ENCODE peak calls at places on chromosomes 3 and 15, in five cellular contexts. One of them, this sample, is unnamed.

GRCh38 chr3:180881065-180881801 is 31.2 kb upstream of the FXR1 start:
- DNase-seq in ovary: no peak
- DNase-seq in lower leg skin: no peak
- DNase-seq in sigmoid colon: no peak
- DNase-seq in lower lobe of right lung: no peak
- DNase-seq in this sample: no peak

GRCh38 chr3:50607271-50608091 is 4.1 kb downstream of the CISH start:
- DNase-seq in ovary: peak
- DNase-seq in lower leg skin: no peak
- DNase-seq in sigmoid colon: no peak
- DNase-seq in lower lobe of right lung: peak
- DNase-seq in this sample: no peak

GRCh38 chr3:87997298-87997697 is 61.5 kb downstream of the CGGBP1 start:
- DNase-seq in ovary: no peak
- DNase-seq in lower leg skin: no peak
- DNase-seq in sigmoid colon: no peak
- DNase-seq in lower lobe of right lung: peak
- DNase-seq in this sample: peak

GRCh38 chr3:144586382-144586781 is 614.8 kb downstream of the DIPK2A start:
- DNase-seq in ovary: no peak
- DNase-seq in lower leg skin: no peak
- DNase-seq in sigmoid colon: no peak
- DNase-seq in lower lobe of right lung: no peak
- DNase-seq in this sample: no peak

GRCh38 chr3:17845026-17845425 is 102.6 kb upstream of the TBC1D5 start:
- DNase-seq in ovary: no peak
- DNase-seq in lower leg skin: no peak
- DNase-seq in sigmoid colon: no peak
- DNase-seq in lower lobe of right lung: no peak
- DNase-seq in this sample: no peak

GRCh38 chr3:159832024-159832423 is 156.6 kb upstream of the IL12A start:
- DNase-seq in ovary: no peak
- DNase-seq in lower leg skin: no peak
- DNase-seq in sigmoid colon: no peak
- DNase-seq in lower lobe of right lung: no peak
- DNase-seq in this sample: peak

GRCh38 chr3:191068946-191069813 is 129.9 kb upstream of the OSTN start:
- DNase-seq in ovary: no peak
- DNase-seq in lower leg skin: no peak
- DNase-seq in sigmoid colon: no peak
- DNase-seq in lower lobe of right lung: no peak
- DNase-seq in this sample: no peak

GRCh38 chr15:99706557-99707303 is 26.5 kb downstream of the LYSMD4 start:
- DNase-seq in ovary: no peak
- DNase-seq in lower leg skin: no peak
- DNase-seq in sigmoid colon: no peak
- DNase-seq in lower lobe of right lung: no peak
- DNase-seq in this sample: no peak

GRCh38 chr3:18027161-18027939 is 284.9 kb upstream of the TBC1D5 start:
- DNase-seq in ovary: no peak
- DNase-seq in lower leg skin: no peak
- DNase-seq in sigmoid colon: no peak
- DNase-seq in lower lobe of right lung: no peak
- DNase-seq in this sample: no peak

GRCh38 chr3:192772495-192772894 is 45.2 kb upstream of the FGF12 start:
- DNase-seq in ovary: no peak
- DNase-seq in lower leg skin: no peak
- DNase-seq in sigmoid colon: no peak
- DNase-seq in lower lobe of right lung: no peak
- DNase-seq in this sample: no peak

GRCh38 chr15:65908876-65909275 is 39.6 kb downstream of the RAB11A start:
- DNase-seq in ovary: no peak
- DNase-seq in lower leg skin: no peak
- DNase-seq in sigmoid colon: no peak
- DNase-seq in lower lobe of right lung: no peak
- DNase-seq in this sample: no peak

GRCh38 chr15:75042730-75043508 is 19.5 kb downstream of the PPCDC start:
- DNase-seq in ovary: peak
- DNase-seq in lower leg skin: peak
- DNase-seq in sigmoid colon: peak
- DNase-seq in lower lobe of right lung: peak
- DNase-seq in this sample: peak

GRCh38 chr3:42569743-42570142 is 12.0 kb downstream of the SEC22C start:
- DNase-seq in ovary: no peak
- DNase-seq in lower leg skin: no peak
- DNase-seq in sigmoid colon: no peak
- DNase-seq in lower lobe of right lung: no peak
- DNase-seq in this sample: no peak

GRCh38 chr3:117788086-117788485 is 1078.5 kb downstream of the TUSC7 start:
- DNase-seq in ovary: no peak
- DNase-seq in lower leg skin: no peak
- DNase-seq in sigmoid colon: no peak
- DNase-seq in lower lobe of right lung: no peak
- DNase-seq in this sample: no peak

GRCh38 chr3:189338366-189338765 is 166.6 kb downstream of the TPRG1 start:
- DNase-seq in ovary: no peak
- DNase-seq in lower leg skin: no peak
- DNase-seq in sigmoid colon: no peak
- DNase-seq in lower lobe of right lung: no peak
- DNase-seq in this sample: no peak

GRCh38 chr3:122919291-122919610 is 108.3 kb downstream of the SEMA5B start:
- DNase-seq in ovary: no peak
- DNase-seq in lower leg skin: no peak
- DNase-seq in sigmoid colon: no peak
- DNase-seq in lower lobe of right lung: no peak
- DNase-seq in this sample: no peak

DNA sequence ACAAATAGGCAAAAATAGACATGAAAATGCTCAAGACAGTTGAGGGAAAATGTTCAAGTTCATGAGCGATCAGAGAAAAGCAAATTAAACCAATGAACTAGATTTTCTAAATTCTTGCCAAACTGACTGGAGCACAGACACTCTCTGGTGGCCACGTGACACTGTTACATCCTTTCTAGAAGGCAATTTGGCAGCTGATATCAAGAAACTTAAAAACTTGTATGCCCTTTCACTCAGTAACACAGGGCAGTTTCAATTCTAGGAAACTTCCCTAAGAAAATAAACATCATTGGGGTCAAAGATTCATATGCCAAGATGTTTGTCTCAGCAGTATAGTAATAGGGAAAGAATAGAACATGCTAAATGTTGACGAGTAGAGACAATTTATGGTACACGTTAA is 52.2 kb downstream of the ABHD5 start:
- DNase-seq in ovary: no peak
- DNase-seq in lower leg skin: peak
- DNase-seq in sigmoid colon: no peak
- DNase-seq in lower lobe of right lung: no peak
- DNase-seq in this sample: no peak
- TF ChIP-seq CTCF in ovary: no peak
- TF ChIP-seq CTCF in lower leg skin: no peak
- TF ChIP-seq CTCF in sigmoid colon: no peak
- TF ChIP-seq CTCF in lower lobe of right lung: no peak
- TF ChIP-seq CTCF in this sample: no peak

GRCh38 chr3:195925746-195926145 is 17.4 kb upstream of the TNK2 start:
- DNase-seq in ovary: no peak
- DNase-seq in lower leg skin: no peak
- DNase-seq in sigmoid colon: no peak
- DNase-seq in lower lobe of right lung: no peak
- DNase-seq in this sample: no peak
- TF ChIP-seq CTCF in ovary: no peak
- TF ChIP-seq CTCF in lower leg skin: no peak
- TF ChIP-seq CTCF in sigmoid colon: no peak
- TF ChIP-seq CTCF in lower lobe of right lung: no peak
- TF ChIP-seq CTCF in this sample: no peak

DNA sequence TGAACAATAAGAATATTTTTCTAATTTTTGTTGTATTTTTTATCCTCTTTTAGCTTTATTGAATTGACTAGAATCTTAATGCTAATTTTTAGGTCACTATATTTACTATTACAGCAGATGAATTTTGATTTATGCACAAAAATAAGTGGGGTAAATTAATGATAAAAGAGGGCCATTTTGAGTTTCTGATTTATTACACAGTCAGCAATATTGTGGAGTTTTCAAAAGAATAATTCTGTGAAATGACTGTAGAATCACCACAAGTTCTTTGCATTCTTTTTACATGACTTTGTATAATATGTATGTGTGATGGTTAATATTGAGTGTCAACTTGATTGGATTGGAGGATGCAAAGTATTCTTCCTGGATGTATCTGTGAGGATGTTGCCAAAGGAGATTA is 812.4 kb upstream of the DPPA4 start:
- DNase-seq in ovary: no peak
- DNase-seq in lower leg skin: no peak
- DNase-seq in sigmoid colon: no peak
- DNase-seq in lower lobe of right lung: no peak
- DNase-seq in this sample: no peak
- TF ChIP-seq CTCF in ovary: no peak
- TF ChIP-seq CTCF in lower leg skin: no peak
- TF ChIP-seq CTCF in sigmoid colon: no peak
- TF ChIP-seq CTCF in lower lobe of right lung: no peak
- TF ChIP-seq CTCF in this sample: no peak

GRCh38 chr3:51637144-51637940 is 33.7 kb upstream of the TEX264 start:
- DNase-seq in ovary: no peak
- DNase-seq in lower leg skin: no peak
- DNase-seq in sigmoid colon: no peak
- DNase-seq in lower lobe of right lung: no peak
- DNase-seq in this sample: no peak

GRCh38 chr3:51642462-51642861 is 28.6 kb upstream of the TEX264 start:
- DNase-seq in ovary: no peak
- DNase-seq in lower leg skin: no peak
- DNase-seq in sigmoid colon: no peak
- DNase-seq in lower lobe of right lung: no peak
- DNase-seq in this sample: no peak

DNA sequence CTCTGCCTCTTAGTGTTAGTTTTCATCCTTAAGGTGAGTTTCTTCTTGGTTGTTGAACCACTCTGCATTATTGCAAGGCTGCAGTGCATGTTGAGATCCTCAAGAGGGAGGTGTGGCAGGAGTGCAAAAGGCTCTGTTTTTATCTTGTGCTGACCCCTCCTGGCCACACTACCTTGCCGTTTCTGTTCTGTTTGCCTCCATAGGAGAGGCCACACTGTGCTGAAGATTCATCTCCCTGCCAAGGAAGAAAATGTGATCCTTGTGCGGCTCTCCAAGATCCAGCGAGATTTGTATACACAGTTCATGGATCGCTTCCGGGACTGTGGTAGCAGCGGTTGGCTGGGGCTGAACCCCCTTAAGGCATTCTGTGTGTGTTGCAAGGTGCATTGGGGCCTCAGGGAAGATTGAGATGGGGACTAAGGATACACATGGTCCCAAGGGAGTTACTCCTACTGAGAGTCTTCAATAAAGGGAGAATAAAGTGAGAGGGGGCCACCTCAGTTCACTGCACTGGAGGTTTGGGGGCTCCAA is 33.0 kb upstream of the TEX264 start:
- DNase-seq in ovary: no peak
- DNase-seq in lower leg skin: no peak
- DNase-seq in sigmoid colon: no peak
- DNase-seq in lower lobe of right lung: no peak
- DNase-seq in this sample: no peak
- TF ChIP-seq CTCF in ovary: no peak
- TF ChIP-seq CTCF in lower leg skin: no peak
- TF ChIP-seq CTCF in sigmoid colon: peak
- TF ChIP-seq CTCF in lower lobe of right lung: peak
- TF ChIP-seq CTCF in this sample: peak

GRCh38 chr3:107236661-107237375 is 140.4 kb upstream of the CCDC54 start:
- DNase-seq in ovary: no peak
- DNase-seq in lower leg skin: no peak
- DNase-seq in sigmoid colon: no peak
- DNase-seq in lower lobe of right lung: no peak
- DNase-seq in this sample: no peak

GRCh38 chr3:107235193-107235922 is 141.9 kb upstream of the CCDC54 start:
- DNase-seq in ovary: no peak
- DNase-seq in lower leg skin: no peak
- DNase-seq in sigmoid colon: no peak
- DNase-seq in lower lobe of right lung: no peak
- DNase-seq in this sample: no peak

GRCh38 chr3:107239703-107240102 is 137.5 kb upstream of the CCDC54 start:
- DNase-seq in ovary: no peak
- DNase-seq in lower leg skin: no peak
- DNase-seq in sigmoid colon: no peak
- DNase-seq in lower lobe of right lung: no peak
- DNase-seq in this sample: no peak

GRCh38 chr3:107238787-107239186 is 138.5 kb upstream of the CCDC54 start:
- DNase-seq in ovary: no peak
- DNase-seq in lower leg skin: no peak
- DNase-seq in sigmoid colon: no peak
- DNase-seq in lower lobe of right lung: no peak
- DNase-seq in this sample: no peak

DNA sequence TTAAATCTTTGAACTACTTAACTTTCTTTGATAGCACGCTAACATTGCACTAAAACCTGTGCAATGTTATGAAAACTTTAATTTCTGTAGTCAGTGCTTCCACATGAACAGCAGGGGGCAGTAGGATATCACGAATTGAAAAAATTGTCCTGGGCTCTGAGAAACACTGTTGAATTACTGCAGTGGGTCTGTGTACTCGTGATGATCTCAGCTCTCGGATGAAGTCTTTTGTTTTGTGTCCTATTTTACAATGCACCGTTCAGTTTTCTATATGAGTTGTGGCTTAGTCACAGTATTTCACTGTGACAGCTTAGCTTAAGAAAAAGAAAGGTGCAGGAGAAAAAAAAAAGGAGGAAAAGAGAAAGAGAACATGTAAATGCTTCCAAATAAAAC is 141.3 kb upstream of the CCDC54 start:
- DNase-seq in ovary: peak
- DNase-seq in lower leg skin: no peak
- DNase-seq in sigmoid colon: peak
- DNase-seq in lower lobe of right lung: no peak
- DNase-seq in this sample: no peak
- TF ChIP-seq CTCF in ovary: peak
- TF ChIP-seq CTCF in lower leg skin: no peak
- TF ChIP-seq CTCF in sigmoid colon: peak
- TF ChIP-seq CTCF in lower lobe of right lung: peak
- TF ChIP-seq CTCF in this sample: peak

DNA sequence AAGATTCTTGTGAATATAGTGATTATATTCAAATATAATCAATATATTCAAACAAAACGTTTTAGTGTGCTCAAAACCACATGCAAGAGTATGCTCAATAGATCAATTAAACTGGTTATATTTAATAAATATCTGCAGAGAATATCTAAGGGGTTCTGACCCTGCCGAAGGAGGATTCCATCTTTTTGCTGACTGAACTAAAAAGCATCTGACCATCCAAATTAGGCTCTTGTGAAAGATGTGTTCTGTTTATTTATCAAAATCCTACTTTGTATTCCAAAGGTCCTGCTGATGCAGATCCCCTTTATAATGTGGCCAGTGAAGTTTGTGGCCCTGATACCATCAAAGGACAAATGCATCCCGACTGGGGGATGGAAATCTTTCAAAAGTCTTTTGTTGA is 41.8 kb upstream of the ARPIN start:
- DNase-seq in ovary: no peak
- DNase-seq in lower leg skin: no peak
- DNase-seq in sigmoid colon: no peak
- DNase-seq in lower lobe of right lung: no peak
- DNase-seq in this sample: no peak
- TF ChIP-seq CTCF in ovary: no peak
- TF ChIP-seq CTCF in lower leg skin: no peak
- TF ChIP-seq CTCF in sigmoid colon: no peak
- TF ChIP-seq CTCF in lower lobe of right lung: no peak
- TF ChIP-seq CTCF in this sample: no peak